ENCODE peak calls at places on chromosome 20, in nine cellular contexts. A is upper lobe of left lung, U is sigmoid colon, S is uterus, P is heart left ventricle, N is A549, C is lower leg skin, F is erythroblast, G is H1. X is an unnamed sample.

GRCh38 chr20:36847710-36848040 is 28.3 kb upstream of the TLDC2 start:
- DNase-seq in A (no peak), U (no peak), S (no peak), P (no peak), N (no peak), C (no peak), F (no peak), G (no peak), X (no peak)

GRCh38 chr20:16709017-16709416 is 20.8 kb upstream of the SNRPB2 start:
- DNase-seq in A (no peak), U (no peak), S (no peak), P (no peak), N (no peak), C (no peak), F (no peak), G (no peak), X (peak)

GRCh38 chr20:43925215-43925614 is 10.6 kb downstream of the TOX2 start:
- DNase-seq in A (no peak), U (no peak), S (no peak), P (no peak), N (no peak), C (no peak), F (no peak), G (no peak), X (no peak)

GRCh38 chr20:36435799-36436541 is 105.3 kb upstream of the MYL9 start:
- DNase-seq in A (peak), U (peak), S (peak), P (peak), N (peak), C (peak), F (peak), G (peak), X (peak)

GRCh38 chr20:4829494-4830211 is 107.9 kb downstream of the PRND start:
- DNase-seq in A (peak), U (peak), S (peak), P (no peak), N (no peak), C (no peak), F (peak), G (peak), X (no peak)

GRCh38 chr20:61218886-61219480 is 33.1 kb upstream of the CDH4 start:
- DNase-seq in A (no peak), U (no peak), S (no peak), P (no peak), N (no peak), C (no peak), F (no peak), G (no peak), X (no peak)

GRCh38 chr20:20206788-20207187 is 154.5 kb downstream of the CFAP61 start:
- DNase-seq in A (no peak), U (no peak), S (no peak), P (no peak), N (no peak), C (no peak), F (no peak), G (no peak), X (no peak)

GRCh38 chr20:57136734-57137133 is 129.7 kb downstream of the BMP7 start:
- DNase-seq in A (no peak), U (no peak), S (no peak), P (no peak), N (no peak), C (no peak), F (no peak), G (no peak), X (no peak)

GRCh38 chr20:34628026-34628425 is 48.9 kb downstream of the PIGU start:
- DNase-seq in A (no peak), U (no peak), S (no peak), P (no peak), N (peak), C (no peak), F (no peak), G (no peak), X (no peak)

GRCh38 chr20:58231678-58232077 is 3.2 kb upstream of the ANKRD60 start:
- DNase-seq in A (no peak), U (no peak), S (no peak), P (no peak), N (peak), C (no peak), F (no peak), G (no peak), X (no peak)

GRCh38 chr20:17613328-17614175 is 43.7 kb downstream of the DSTN start:
- DNase-seq in A (no peak), U (peak), S (no peak), P (peak), N (no peak), C (peak), F (no peak), G (no peak), X (peak)

GRCh38 chr20:53660078-53660909 is 66.7 kb upstream of the ZNF217 start:
- DNase-seq in A (no peak), U (peak), S (peak), P (no peak), N (no peak), C (peak), F (peak), G (peak), X (no peak)

GRCh38 chr20:57779401-57780003 is 69.7 kb upstream of the PMEPA1 start:
- DNase-seq in A (no peak), U (peak), S (no peak), P (no peak), N (peak), C (peak), F (no peak), G (no peak), X (no peak)

GRCh38 chr20:41456341-41456740 is 89.7 kb upstream of the EMILIN3 start:
- DNase-seq in A (no peak), U (no peak), S (no peak), P (no peak), N (no peak), C (no peak), F (no peak), G (no peak), X (no peak)

GRCh38 chr20:39602649-39603048 is 640.5 kb downstream of the DHX35 start:
- DNase-seq in A (no peak), U (no peak), S (no peak), P (no peak), N (no peak), C (no peak), F (no peak), G (no peak), X (no peak)

GRCh38 chr20:32436142-32436861 is 78.2 kb downstream of the ASXL1 start:
- DNase-seq in A (no peak), U (peak), S (no peak), P (no peak), N (no peak), C (peak), F (no peak), G (no peak), X (no peak)
- TF ChIP-seq POLR2A in A (no peak), U (no peak), S (no peak), P (no peak), N (no peak), C (no peak), F (no peak), G (no peak), X (no peak)

GRCh38 chr20:50417484-50418235 is 92.5 kb upstream of the PTPN1 start:
- DNase-seq in A (no peak), U (no peak), S (no peak), P (no peak), N (no peak), C (no peak), F (no peak), G (no peak), X (no peak)

GRCh38 chr20:50416930-50417329 is 93.3 kb upstream of the PTPN1 start:
- DNase-seq in A (no peak), U (no peak), S (no peak), P (no peak), N (no peak), C (no peak), F (no peak), G (no peak), X (no peak)

GRCh38 chr20:50420380-50420779 is 89.8 kb upstream of the PTPN1 start:
- DNase-seq in A (no peak), U (no peak), S (no peak), P (no peak), N (no peak), C (no peak), F (no peak), G (no peak), X (no peak)

GRCh38 chr20:50421356-50422340 is 88.5 kb upstream of the PTPN1 start:
- DNase-seq in A (no peak), U (no peak), S (no peak), P (no peak), N (no peak), C (no peak), F (no peak), G (no peak), X (no peak)

GRCh38 chr20:50418890-50419642 is 91.1 kb upstream of the PTPN1 start:
- DNase-seq in A (peak), U (peak), S (peak), P (no peak), N (no peak), C (no peak), F (no peak), G (no peak), X (no peak)
- TF ChIP-seq POLR2A in A (peak), U (no peak), S (no peak), P (no peak), N (no peak), C (no peak), F (no peak), G (no peak), X (no peak)

DNA sequence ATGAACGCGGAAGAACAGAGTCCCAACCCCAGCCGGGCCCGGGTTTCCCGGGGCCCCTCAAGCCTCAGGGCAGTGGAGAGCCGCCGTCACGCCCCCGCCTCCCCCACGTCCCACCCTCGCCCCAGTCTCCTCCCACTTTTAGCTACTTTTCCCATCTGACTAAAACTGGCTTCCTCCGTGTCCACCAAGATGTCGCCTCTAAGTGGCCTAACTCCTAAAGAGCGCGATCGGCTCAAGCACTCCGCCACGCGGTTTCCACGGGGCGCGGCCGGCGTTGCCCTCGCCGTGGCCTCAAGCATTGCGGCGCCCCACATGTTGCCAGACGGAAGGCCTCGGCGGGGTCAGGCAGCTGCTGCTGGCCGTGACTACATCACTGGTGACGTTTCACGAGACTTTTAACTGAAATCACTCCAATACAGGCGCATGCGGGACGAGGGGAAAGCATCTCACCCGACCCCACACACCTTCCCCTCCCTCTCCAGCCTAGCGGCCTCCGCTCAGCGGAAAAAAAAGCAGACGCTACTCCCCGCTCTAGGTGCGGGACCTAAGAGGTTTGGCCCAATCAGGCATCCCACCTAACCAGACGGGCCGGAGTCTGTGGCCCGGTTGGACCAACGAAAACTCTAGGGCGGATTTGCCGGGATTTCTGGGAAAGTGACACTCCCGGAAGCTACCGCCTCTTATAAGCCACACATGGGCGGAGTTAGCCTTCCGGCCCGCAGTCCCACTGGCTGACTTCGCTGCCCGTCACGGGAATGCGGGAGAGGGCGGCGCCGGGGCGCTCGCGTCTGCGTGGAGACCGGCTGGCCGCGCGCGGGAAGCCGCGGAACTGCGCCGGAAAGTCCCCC is at the start of gene NXT1:
- DNase-seq in A (peak), U (peak), S (peak), P (peak), N (peak), C (peak), F (peak), G (peak), X (peak)
- TF ChIP-seq POLR2A in A (peak), U (peak), S (peak), P (peak), N (peak), C (no peak), F (peak), G (peak), X (peak)

GRCh38 chr20:19071902-19072498 is 140.4 kb upstream of the SLC24A3 start:
- DNase-seq in A (no peak), U (no peak), S (no peak), P (no peak), N (no peak), C (no peak), F (no peak), G (peak), X (no peak)

GRCh38 chr20:19070681-19071441 is 141.6 kb upstream of the SLC24A3 start:
- DNase-seq in A (no peak), U (no peak), S (no peak), P (no peak), N (no peak), C (peak), F (no peak), G (peak), X (no peak)

GRCh38 chr20:19072988-19073387 is 139.5 kb upstream of the SLC24A3 start:
- DNase-seq in A (no peak), U (no peak), S (no peak), P (no peak), N (no peak), C (peak), F (no peak), G (peak), X (no peak)

GRCh38 chr20:19070036-19070435 is 142.4 kb upstream of the SLC24A3 start:
- DNase-seq in A (no peak), U (no peak), S (no peak), P (no peak), N (no peak), C (peak), F (no peak), G (no peak), X (no peak)

GRCh38 chr20:19071442-19071717 is 141.1 kb upstream of the SLC24A3 start:
- DNase-seq in A (no peak), U (no peak), S (no peak), P (no peak), N (no peak), C (peak), F (no peak), G (no peak), X (no peak)
- TF ChIP-seq POLR2A in A (no peak), U (no peak), S (no peak), P (no peak), N (no peak), C (no peak), F (no peak), G (no peak), X (no peak)

GRCh38 chr20:2101935-2102584 is 433 bp downstream of the STK35 start:
- DNase-seq in A (peak), U (peak), S (peak), P (peak), N (peak), C (peak), F (peak), G (peak), X (peak)
- TF ChIP-seq POLR2A in A (peak), U (no peak), S (no peak), P (peak), N (peak), C (no peak), F (peak), G (peak), X (peak)

DNA sequence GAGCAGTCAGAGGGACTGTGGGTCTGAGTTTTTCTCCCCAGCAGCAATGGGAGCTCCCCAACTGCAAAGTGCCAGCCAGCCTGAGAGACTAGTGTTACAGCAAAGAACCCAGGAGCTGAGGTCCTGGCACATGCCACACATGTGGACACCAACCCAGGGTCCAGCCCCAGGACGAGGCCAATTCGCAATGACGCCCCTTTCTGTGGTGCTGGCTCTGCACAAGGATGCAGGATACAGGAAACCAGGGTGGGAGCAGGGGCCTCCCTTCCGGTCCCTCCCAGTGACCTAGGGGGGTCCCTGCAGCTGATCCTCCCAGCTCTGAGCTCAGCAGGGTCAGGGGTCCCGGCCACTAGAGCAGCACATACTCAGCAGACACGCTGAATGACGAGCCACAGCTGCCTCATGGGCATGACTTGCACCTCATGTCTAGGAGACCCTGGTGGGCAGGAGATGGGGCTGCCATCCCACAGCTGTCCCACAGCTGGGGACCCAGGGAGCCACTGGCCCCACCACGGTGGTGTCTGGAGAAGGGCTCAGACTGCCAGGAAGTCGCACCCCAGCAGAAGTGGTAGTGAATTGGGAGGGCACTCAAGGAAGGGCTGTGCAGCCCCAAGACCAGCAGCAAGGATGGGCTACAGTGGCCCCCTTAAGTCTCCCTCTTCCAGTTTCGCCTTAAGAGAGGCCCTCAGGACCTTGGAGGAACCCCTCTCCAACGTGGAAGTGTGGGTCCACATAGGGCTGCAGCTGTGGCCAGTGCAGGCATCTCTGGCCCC is 3.6 kb downstream of the ARFRP1 start:
- DNase-seq in A (no peak), U (peak), S (no peak), P (no peak), N (no peak), C (no peak), F (no peak), G (no peak), X (no peak)
- TF ChIP-seq POLR2A in A (no peak), U (no peak), S (no peak), P (no peak), N (no peak), C (no peak), F (no peak), G (no peak), X (no peak)